ENCODE peak calls at places on chromosome 17, in four cellular contexts. D, X, N and J are unnamed samples.

GRCh38 chr17:204427-205175 is 23.2 kb upstream of the DOC2B start:
- DNase-seq in D (no peak), N (no peak), X (no peak), J (no peak)

GRCh38 chr17:37826497-37827115 is 81.7 kb upstream of the HNF1B start:
- DNase-seq in N (no peak), D (no peak), X (no peak), J (no peak)

GRCh38 chr17:65677932-65678331 is 116.5 kb upstream of the AXIN2 start:
- DNase-seq in N (no peak), X (peak; percentile 34), D (no peak), J (peak; percentile 20)

GRCh38 chr17:66175892-66176291 is 16.0 kb downstream of the CEP112 start:
- DNase-seq in D (no peak), N (no peak), X (no peak), J (no peak)

GRCh38 chr17:35612924-35613521 is 25.9 kb downstream of the AP2B1 start:
- DNase-seq in X (no peak), N (no peak), D (no peak), J (peak; percentile 40)

GRCh38 chr17:36641331-36641876 is 40.0 kb downstream of the MRM1 start:
- DNase-seq in N (no peak), X (no peak), D (no peak), J (no peak)

GRCh38 chr17:18910881-18911280 is 41.1 kb upstream of the SLC5A10 start:
- DNase-seq in D (no peak), N (no peak), X (no peak), J (no peak)

GRCh38 chr17:64617125-64617780 is 44.9 kb downstream of the SMURF2 start:
- DNase-seq in D (no peak), N (no peak), X (no peak), J (no peak)

GRCh38 chr17:2485543-2485942 is 26.1 kb downstream of the METTL16 start:
- DNase-seq in N (no peak), X (no peak), D (no peak), J (no peak)

GRCh38 chr17:41064301-41064700 is 1.4 kb downstream of the KRTAP2-4 start:
- DNase-seq in D (no peak), N (no peak), X (no peak), J (no peak)

GRCh38 chr17:13353590-13353989 is 248.1 kb downstream of the HS3ST3A1 start:
- DNase-seq in X (no peak), N (no peak), D (no peak), J (peak; percentile 35)

GRCh38 chr17:19487009-19487600 is 46.5 kb upstream of the SLC47A1 start:
- DNase-seq in X (no peak), N (no peak), D (no peak), J (no peak)

GRCh38 chr17:77404812-77405581 is 264.2 kb downstream of the SEC14L1 start:
- DNase-seq in N (peak; percentile 60), X (peak; percentile 89), D (peak; percentile 74), J (peak; percentile 90)

GRCh38 chr17:12627776-12628491 is 37.8 kb upstream of the MYOCD start:
- DNase-seq in N (no peak), D (no peak), X (no peak), J (no peak)

GRCh38 chr17:16491703-16492612 is at the start of gene LRRC75A:
- DNase-seq in D (peak; percentile 11), N (no peak), X (peak; percentile 91), J (peak; percentile 75)

GRCh38 chr17:4331614-4332013 is 34.9 kb downstream of the UBE2G1 start:
- DNase-seq in D (no peak), X (no peak), N (no peak), J (no peak)

GRCh38 chr17:37698132-37698615 is 46.7 kb downstream of the HNF1B start:
- DNase-seq in X (peak; percentile 20), D (no peak), N (peak; percentile 29), J (no peak)

GRCh38 chr17:5011928-5012327 is 14.2 kb downstream of the KIF1C start:
- DNase-seq in N (peak; percentile 35), X (no peak), D (no peak), J (peak; percentile 52)